ENCODE peak calls at places on chromosomes 7 and 10, in four cellular contexts. I is AG09309, G is fibroblast of the aortic adventitia, P is natural killer cell. Y is an unnamed sample.
A peak's percentile ranks its signal among the peaks of the same experiment; 100 is the strongest.

GRCh38 chr10:86299562-86299961 is 67.0 kb downstream of the GRID1 start:
- DNase-seq in I (no peak), P (no peak), G (no peak), Y (no peak)

GRCh38 chr7:2309889-2310331 is 4.3 kb downstream of the SNX8 start:
- DNase-seq in G (no peak), I (no peak), P (no peak), Y (no peak)

GRCh38 chr10:99292159-99292558 is 37.0 kb upstream of the CNNM1 start:
- DNase-seq in G (no peak), I (peak; percentile 14), P (no peak), Y (peak; percentile 24)

GRCh38 chr10:124117879-124118278 is 24.5 kb upstream of the CHST15 start:
- DNase-seq in I (no peak), G (no peak), P (no peak), Y (no peak)

GRCh38 chr7:137933270-137934017 is 68.4 kb downstream of the CREB3L2 start:
- DNase-seq in I (no peak), G (peak; percentile 79), P (no peak), Y (no peak)

GRCh38 chr7:28617308-28617707 is 205.0 kb downstream of the CREB5 start:
- DNase-seq in P (no peak), I (no peak), G (no peak), Y (no peak)

GRCh38 chr7:92725161-92725925 is 111.0 kb downstream of the CDK6 start:
- DNase-seq in G (no peak), I (no peak), P (no peak), Y (no peak)

GRCh38 chr7:26279405-26279804 is 12.3 kb upstream of the SNX10 start:
- DNase-seq in I (no peak), G (peak; percentile 5), P (no peak), Y (no peak)

GRCh38 chr7:88217675-88218427 is 2.0 kb downstream of the SRI start:
- DNase-seq in I (no peak), P (no peak), G (no peak), Y (no peak)

GRCh38 chr10:71302874-71303568 is 16.0 kb upstream of the SLC29A3 start:
- DNase-seq in P (no peak), G (peak; percentile 64), I (no peak), Y (peak; percentile 16)

GRCh38 chr10:132281915-132282666 is 25.7 kb downstream of the STK32C start:
- DNase-seq in P (no peak), I (no peak), G (no peak), Y (no peak)

GRCh38 chr10:33459597-33459996 is 125.1 kb upstream of the NRP1 start:
- DNase-seq in G (peak; percentile 52), I (no peak), P (no peak), Y (no peak)

GRCh38 chr7:127618042-127618441 is at the start of gene PAX4:
- DNase-seq in I (no peak), P (no peak), G (no peak), Y (no peak)

GRCh38 chr7:97022451-97023306 is 2.0 kb downstream of the DLX5 start:
- DNase-seq in I (no peak), P (no peak), G (no peak), Y (no peak)

GRCh38 chr7:30225863-30226361 is 58.5 kb upstream of the ZNRF2 start:
- DNase-seq in I (no peak), G (peak; percentile 35), P (no peak), Y (no peak)

GRCh38 chr7:34727464-34727995 is 69.5 kb downstream of the NPSR1 start:
- DNase-seq in G (no peak), P (no peak), I (no peak), Y (no peak)

GRCh38 chr7:94559972-94560371 is 50.4 kb downstream of the CASD1 start:
- DNase-seq in I (no peak), G (no peak), P (no peak), Y (no peak)

GRCh38 chr7:139427788-139428187 is 55.7 kb downstream of the KLRG2 start:
- DNase-seq in I (no peak), P (no peak), G (no peak), Y (no peak)

GRCh38 chr10:117007080-117007479 is 2.1 kb upstream of the SHTN1 start:
- DNase-seq in P (no peak), G (peak; percentile 68), I (peak; percentile 69), Y (no peak)

GRCh38 chr10:42753126-42753506 is 29.5 kb upstream of the BMS1 start:
- DNase-seq in P (peak; percentile 50), I (peak; percentile 14), G (peak; percentile 67), Y (peak; percentile 19)

DNA sequence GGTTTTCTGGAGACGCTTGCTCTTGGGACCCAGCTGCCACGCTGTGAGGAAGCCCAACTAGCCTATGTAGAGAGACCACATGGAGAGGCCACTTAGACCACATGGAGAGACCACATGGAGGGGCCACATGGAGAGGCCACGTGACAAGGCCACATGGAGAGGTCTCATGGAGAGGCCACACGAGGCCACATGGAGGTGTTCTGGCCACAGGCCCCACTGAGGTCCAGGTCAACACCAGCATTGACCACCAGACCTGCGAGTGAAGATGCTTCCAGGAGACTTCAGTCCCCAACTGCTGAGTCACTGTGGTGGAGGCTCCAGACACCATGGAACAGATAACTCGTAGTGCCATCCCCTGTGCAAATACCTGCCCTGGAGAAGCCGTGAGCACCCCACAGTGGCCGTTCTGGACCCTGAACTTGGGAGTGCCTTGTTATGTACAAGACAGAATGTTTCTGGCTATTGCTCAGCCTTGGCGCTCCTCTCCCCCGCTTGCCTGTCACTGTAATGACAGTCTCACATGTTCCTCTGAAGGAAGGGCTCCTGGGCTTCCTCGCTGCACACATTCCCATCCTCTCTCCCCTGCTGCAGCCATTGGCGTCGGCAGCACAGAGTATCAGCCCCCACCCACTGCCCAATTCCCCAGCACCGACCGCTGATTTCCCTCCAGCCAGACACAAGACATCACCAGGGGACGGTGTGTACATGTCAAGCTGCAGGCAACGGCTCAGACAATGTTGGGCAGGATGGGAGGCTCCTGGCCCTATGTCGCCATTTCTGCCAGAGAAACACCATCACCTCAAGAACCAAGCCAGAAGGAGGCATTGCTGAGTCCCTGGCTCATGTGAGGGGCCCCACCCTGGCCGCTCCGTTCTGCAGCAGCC is 49.0 kb upstream of the TNRC18 start:
- DNase-seq in G (no peak), I (no peak), P (no peak), Y (no peak)
- TF ChIP-seq CTCF in G (no peak), I (no peak), P (no peak), Y (no peak)

GRCh38 chr7:150740053-150740452 is 2.8 kb downstream of the GIMAP5 start:
- DNase-seq in I (no peak), P (no peak), G (no peak), Y (no peak)

GRCh38 chr7:150736864-150737263 is 354 bp upstream of the GIMAP5 start:
- DNase-seq in G (no peak), P (no peak), I (no peak), Y (no peak)

GRCh38 chr7:150737265-150738055 is at the start of gene GIMAP5:
- DNase-seq in I (no peak), G (no peak), P (peak; percentile 51), Y (no peak)

GRCh38 chr7:150738092-150739044 is 1.1 kb downstream of the GIMAP5 start:
- DNase-seq in I (no peak), P (no peak), G (no peak), Y (no peak)

GRCh38 chr7:150739045-150739432 is 1.8 kb downstream of the GIMAP5 start:
- DNase-seq in I (no peak), G (no peak), P (no peak), Y (no peak)
- TF ChIP-seq CTCF in I (no peak), G (no peak), P (peak; percentile 11), Y (no peak)

GRCh38 chr7:151893405-151893923 is 16.5 kb upstream of the PRKAG2 start:
- DNase-seq in I (no peak), G (no peak), P (no peak), Y (no peak)

GRCh38 chr7:151895695-151896485 is 19.0 kb upstream of the PRKAG2 start:
- DNase-seq in G (no peak), P (no peak), I (no peak), Y (no peak)

GRCh38 chr7:151895008-151895661 is 18.2 kb upstream of the PRKAG2 start:
- DNase-seq in I (no peak), P (no peak), G (no peak), Y (no peak)

GRCh38 chr7:151896486-151896885 is 19.6 kb upstream of the PRKAG2 start:
- DNase-seq in G (no peak), I (no peak), P (no peak), Y (no peak)

DNA sequence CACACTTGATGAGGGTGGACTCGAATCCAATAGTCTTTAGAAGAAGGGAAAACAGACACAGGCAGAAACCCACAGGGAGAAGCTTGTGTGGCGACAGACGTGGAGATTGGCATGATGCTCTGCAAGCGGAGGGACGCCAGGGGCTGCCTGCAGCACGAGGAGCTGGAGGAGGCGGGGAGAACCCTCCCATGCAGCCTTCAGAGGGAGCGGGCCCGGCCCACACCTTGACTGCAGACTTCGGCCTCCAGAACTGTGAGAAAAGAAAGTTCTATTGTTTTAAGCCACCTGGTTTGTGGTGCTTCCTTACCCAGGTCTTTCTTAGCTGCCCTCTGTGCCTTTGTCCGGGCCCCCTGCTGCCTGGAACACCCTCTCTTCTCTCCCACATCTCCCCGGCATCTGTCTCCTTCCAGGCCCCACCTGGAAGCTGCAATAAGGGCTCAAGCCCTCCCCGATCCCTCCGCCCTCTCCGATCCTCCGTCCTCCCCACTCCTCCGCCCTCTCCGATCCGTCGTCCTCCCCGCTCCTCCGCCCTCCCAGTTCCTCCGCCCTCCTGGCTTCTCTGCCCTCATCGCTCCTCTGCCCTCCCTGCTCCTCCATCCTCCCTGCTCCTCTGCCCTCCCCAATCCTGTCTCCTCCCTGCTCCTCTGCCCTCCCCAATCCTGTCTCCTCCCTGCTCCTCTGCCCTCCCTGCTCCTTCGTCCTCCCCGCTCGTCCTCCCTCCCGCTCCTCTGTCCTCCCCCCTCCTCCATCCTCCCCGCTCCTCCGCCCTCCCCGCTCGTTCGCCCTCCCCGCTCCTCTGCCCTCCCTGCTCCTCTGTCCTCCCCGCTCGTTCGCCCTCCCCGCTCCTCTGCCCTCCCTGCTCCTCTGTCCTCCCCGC is 17.5 kb upstream of the PRKAG2 start:
- DNase-seq in G (no peak), I (no peak), P (no peak), Y (no peak)
- TF ChIP-seq CTCF in G (no peak), I (no peak), P (no peak), Y (no peak)

GRCh38 chr7:43454936-43455518 is 127.9 kb upstream of the STK17A start:
- DNase-seq in P (no peak), I (no peak), G (peak; percentile 62), Y (no peak)
- TF ChIP-seq CTCF in P (peak; percentile 51), I (peak; percentile 37), G (peak; percentile 44), Y (peak; percentile 58)

DNA sequence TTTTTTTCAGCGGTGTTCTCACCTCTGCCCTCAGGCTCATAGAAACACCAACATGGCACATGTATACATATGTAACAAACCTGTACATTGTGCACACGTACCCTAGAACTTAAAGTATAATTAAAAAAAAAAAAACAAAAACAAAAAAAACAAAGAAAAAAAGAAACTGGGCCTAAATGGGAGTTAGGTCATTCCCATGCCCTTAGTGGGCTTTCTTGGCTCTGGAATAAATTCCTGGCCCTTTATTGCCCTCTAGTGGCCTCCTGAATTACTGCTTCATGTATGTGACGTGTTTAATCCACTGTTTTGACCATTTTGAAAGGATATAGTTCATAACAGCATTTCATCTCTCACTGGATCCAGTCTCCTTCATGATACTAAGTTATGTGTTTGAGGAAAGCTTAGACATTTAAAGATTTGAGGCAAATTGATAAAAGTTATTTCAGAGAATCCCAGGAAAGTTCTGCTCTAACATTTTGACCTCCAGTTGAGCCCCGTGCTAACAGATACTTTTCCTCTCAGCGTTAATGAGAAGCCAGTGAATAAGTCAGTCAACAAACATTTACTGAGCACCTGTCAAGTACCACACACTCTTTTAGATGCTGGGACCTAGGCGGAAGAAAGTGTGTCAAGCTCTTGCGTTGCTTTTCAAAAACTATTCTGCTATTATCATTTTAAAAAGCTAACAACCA is 54.7 kb upstream of the SYPL1 start:
- DNase-seq in G (peak; percentile 91), P (no peak), I (peak; percentile 57), Y (peak; percentile 58)
- TF ChIP-seq CTCF in G (peak; percentile 80), P (peak; percentile 88), I (peak; percentile 75), Y (peak; percentile 71)

GRCh38 chr10:32403091-32403490 is 42.8 kb upstream of the CCDC7 start:
- DNase-seq in G (no peak), P (no peak), I (no peak), Y (no peak)
- TF ChIP-seq CTCF in G (no peak), P (no peak), I (no peak), Y (no peak)